ENCODE peak calls at places on chromosome 22, in four cellular contexts. T, O, V and Y are unnamed samples.

GRCh38 chr22:33896154-33896800 is 24.0 kb downstream of the LARGE1 start:
- DNase-seq in O (no peak), V (no peak), T (no peak), Y (no peak)

GRCh38 chr22:26548984-26549383 is 36.7 kb upstream of the TFIP11 start:
- DNase-seq in T (no peak), V (no peak), O (peak), Y (no peak)

GRCh38 chr22:29563652-29564460 is 10.3 kb upstream of the THOC5 start:
- DNase-seq in V (no peak), T (no peak), O (no peak), Y (no peak)

GRCh38 chr22:28282346-28282745 is 363.3 kb upstream of the PITPNB start:
- DNase-seq in T (peak), V (no peak), O (no peak), Y (no peak)

GRCh38 chr22:20063271-20064139 is 16.5 kb upstream of the DGCR8 start:
- DNase-seq in T (no peak), V (no peak), O (no peak), Y (no peak)

GRCh38 chr22:49079743-49080500 is 747.8 kb downstream of the BRD1 start:
- DNase-seq in O (no peak), V (peak), T (no peak), Y (no peak)

GRCh38 chr22:48348855-48349254 is 1478.8 kb downstream of the BRD1 start:
- DNase-seq in T (no peak), O (no peak), V (no peak), Y (no peak)

GRCh38 chr22:39943941-39944624 is 16.1 kb upstream of the TMA7B start:
- DNase-seq in O (no peak), V (no peak), T (no peak), Y (no peak)

GRCh38 chr22:19723990-19724827 is 870 bp downstream of the GP1BB start:
- DNase-seq in V (no peak), T (no peak), O (no peak), Y (no peak)

GRCh38 chr22:34866501-34867171 is 199.3 kb upstream of the ISX start:
- DNase-seq in T (no peak), O (no peak), V (no peak), Y (no peak)

GRCh38 chr22:49325531-49326395 is 501.9 kb downstream of the BRD1 start:
- DNase-seq in T (no peak), V (peak), O (peak), Y (no peak)

GRCh38 chr22:37435970-37436603 is 8.8 kb upstream of the ELFN2 start:
- DNase-seq in O (no peak), T (no peak), V (no peak), Y (no peak)

GRCh38 chr22:44325718-44326548 is 13.2 kb upstream of the SHISAL1 start:
- DNase-seq in O (no peak), V (no peak), T (no peak), Y (no peak)

GRCh38 chr22:47605441-47605840 is 843.0 kb downstream of the TBC1D22A start:
- DNase-seq in T (no peak), O (no peak), V (peak), Y (peak)

GRCh38 chr22:41561788-41562187 is 978 bp downstream of the CSDC2 start:
- DNase-seq in O (no peak), V (no peak), T (no peak), Y (no peak)

GRCh38 chr22:41560095-41560487 is 719 bp upstream of the CSDC2 start:
- DNase-seq in O (no peak), T (no peak), V (no peak), Y (no peak)

GRCh38 chr22:41563051-41563711 is 2.4 kb downstream of the CSDC2 start:
- DNase-seq in V (no peak), T (no peak), O (no peak), Y (no peak)

GRCh38 chr22:41562461-41562860 is 1.7 kb downstream of the CSDC2 start:
- DNase-seq in O (no peak), V (no peak), T (no peak), Y (no peak)

GRCh38 chr22:41561335-41561734 is 525 bp downstream of the CSDC2 start:
- DNase-seq in O (no peak), V (no peak), T (no peak), Y (no peak)
- H3K4me3 ChIP-seq in O (peak), V (peak), T (peak), Y (peak)

DNA sequence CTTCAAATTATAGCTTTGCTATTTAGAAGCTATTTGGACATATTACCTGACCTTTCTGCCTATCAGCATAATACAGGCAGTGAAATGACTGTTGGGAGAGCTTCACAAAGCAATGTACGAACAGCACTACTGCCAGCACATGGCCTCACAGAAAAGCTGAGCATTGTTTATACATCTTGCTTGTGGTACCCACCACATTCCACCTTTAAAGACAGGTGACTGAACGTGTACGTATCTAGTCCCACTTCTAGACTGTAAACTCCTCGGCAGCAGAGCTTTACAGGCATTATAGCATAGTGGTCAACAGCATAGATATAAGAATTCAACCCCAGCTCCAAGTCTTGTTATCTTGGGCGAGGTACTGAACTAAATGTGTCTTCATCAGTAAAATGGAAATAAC is 1.6 kb downstream of the JOSD1 start:
- DNase-seq in O (no peak), T (no peak), V (no peak), Y (no peak)
- H3K27ac ChIP-seq in O (peak), T (peak), V (peak), Y (peak)

DNA sequence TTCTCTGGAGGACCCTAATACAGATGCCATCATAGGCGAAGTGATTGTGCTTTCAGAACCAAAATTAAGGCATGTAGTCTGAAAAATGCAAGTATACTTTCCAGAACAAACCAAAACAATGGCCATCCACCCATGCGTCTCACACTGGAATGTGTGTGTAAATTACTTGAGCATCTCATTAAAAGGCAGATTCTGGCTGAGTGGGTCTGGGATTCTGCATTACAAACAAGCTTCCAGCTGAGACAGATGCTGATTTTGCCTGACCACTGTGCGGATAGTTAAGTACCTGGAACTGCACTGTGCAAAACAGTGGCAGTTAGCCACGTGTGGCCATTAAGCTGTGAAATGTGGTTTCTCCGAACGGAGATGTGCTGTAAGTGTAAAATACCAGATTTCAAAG is 26.2 kb downstream of the RRP7A start:
- DNase-seq in O (no peak), T (no peak), V (no peak), Y (no peak)
- H3K4me3 ChIP-seq in O (no peak), T (no peak), V (no peak), Y (no peak)

GRCh38 chr22:38455063-38455529 is at the start of gene KCNJ4:
- DNase-seq in T (no peak), V (no peak), O (no peak), Y (no peak)
- H3K27ac ChIP-seq in T (no peak), V (no peak), O (no peak), Y (no peak)

GRCh38 chr22:31223786-31224191 is 11.7 kb downstream of the LIMK2 start:
- DNase-seq in O (peak), V (no peak), T (no peak), Y (no peak)

GRCh38 chr22:31215018-31215535 is 3.0 kb downstream of the LIMK2 start:
- DNase-seq in V (no peak), O (no peak), T (no peak), Y (no peak)

GRCh38 chr22:31221084-31221483 is 9.0 kb downstream of the LIMK2 start:
- DNase-seq in T (no peak), O (no peak), V (no peak), Y (no peak)

GRCh38 chr22:31217890-31218287 is 5.8 kb downstream of the LIMK2 start:
- DNase-seq in V (no peak), O (no peak), T (no peak), Y (no peak)

DNA sequence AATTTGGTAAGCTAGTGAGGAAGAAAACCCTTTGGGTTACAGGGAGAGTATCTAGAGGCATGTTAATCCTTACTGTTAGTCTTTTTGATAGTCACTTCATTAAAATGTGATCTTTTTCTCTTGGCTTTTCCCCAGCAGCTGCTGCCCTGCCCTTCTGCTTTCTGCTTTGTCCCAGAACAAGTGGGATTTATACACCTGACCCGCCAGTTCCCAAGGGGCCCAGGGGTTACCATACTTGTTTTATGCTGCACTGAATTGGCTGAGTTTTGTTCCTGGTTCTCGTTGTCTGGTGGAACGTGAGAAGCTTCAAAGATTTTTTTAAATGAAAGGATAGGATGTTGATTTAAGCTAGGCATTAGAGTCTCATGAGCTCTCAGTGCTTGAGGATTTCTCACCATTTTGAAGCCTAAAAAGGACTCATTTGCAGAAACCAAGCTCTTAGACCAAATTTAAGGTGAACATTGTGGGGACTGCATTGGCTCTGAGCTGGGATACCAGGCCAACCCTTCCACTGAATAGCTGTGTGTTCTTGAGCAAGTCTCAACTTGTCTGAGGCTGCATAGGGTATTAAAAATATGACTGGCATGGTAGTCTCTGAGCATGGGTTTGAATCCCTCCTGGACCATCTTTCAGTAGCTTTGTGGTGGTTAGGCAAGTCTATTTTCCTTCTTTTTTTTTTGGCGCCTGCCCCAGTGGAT is 6.6 kb downstream of the LIMK2 start:
- DNase-seq in V (no peak), T (no peak), O (no peak), Y (no peak)
- H3K4me3 ChIP-seq in V (no peak), T (no peak), O (no peak), Y (no peak)